ENCODE peak calls at places on chromosomes 11 and 22, in nine cellular contexts. P is A549; K is aorta; E is stimulated activated CD4-positive, alpha-beta T cell treated with anti-CD3 and anti-CD28 coated beads, Interleukin-12 subunit alpha, Interleukin-12 subunit beta, amount 100 ng/mL, for 48 hours; V is Caco-2; N is stimulated activated CD8-positive, alpha-beta memory T cell treated with anti-CD3 and anti-CD28 coated beads, Interleukin-12 subunit alpha, Interleukin-12 subunit beta, amount 100 ng/mL, for 1 hour; O is CD4-positive, CD25-positive, alpha-beta regulatory T cell; X is GOT3; G is stimulated activated effector memory CD8-positive, alpha-beta T cell treated with anti-CD3 and anti-CD28 coated beads, Interleukin-12 subunit alpha, Interleukin-12 subunit beta, amount 100 ng/mL, for 72 hours. R is an unnamed sample.

GRCh38 chr11:34238533-34238932 is 119.3 kb downstream of the ABTB2 start:
- DNase-seq in P (peak; percentile 52), E (no peak), V (no peak), O (no peak), N (no peak), X (no peak), G (no peak), K (no peak), R (no peak)

GRCh38 chr11:121321614-121322243 is 29.2 kb downstream of the SC5D start:
- DNase-seq in O (peak; percentile 23), G (no peak), K (no peak), X (no peak), V (peak; percentile 45), E (no peak), P (peak; percentile 15), N (no peak), R (no peak)

GRCh38 chr11:2406476-2406875 is 5.9 kb downstream of the TSSC4 start:
- DNase-seq in E (no peak), O (no peak), V (no peak), G (no peak), P (no peak), K (no peak), N (no peak), X (no peak), R (no peak)

GRCh38 chr11:111435046-111435698 is 56.1 kb upstream of the POU2AF1 start:
- DNase-seq in O (no peak), V (no peak), K (no peak), X (no peak), E (no peak), N (no peak), P (no peak), G (no peak), R (no peak)

GRCh38 chr11:34395916-34396555 is 38.2 kb upstream of the ABTB2 start:
- DNase-seq in G (no peak), E (no peak), O (no peak), P (peak; percentile 32), X (no peak), N (no peak), K (no peak), V (no peak), R (no peak)

GRCh38 chr11:70901951-70902521 is 350.3 kb downstream of the SHANK2 start:
- DNase-seq in N (no peak), O (no peak), K (no peak), V (no peak), P (no peak), E (no peak), X (no peak), G (no peak), R (no peak)

GRCh38 chr22:17734197-17734596 is 40.1 kb downstream of the BID start:
- DNase-seq in N (no peak), K (no peak), P (no peak), E (no peak), G (no peak), X (no peak), V (no peak), O (no peak), R (no peak)

GRCh38 chr22:26471522-26471921 is 12.1 kb downstream of the HPS4 start:
- DNase-seq in N (no peak), O (no peak), K (no peak), P (peak; percentile 76), V (no peak), E (no peak), G (no peak), X (no peak), R (no peak)

GRCh38 chr22:22442928-22443709 is 65.4 kb downstream of the ZNF280B start:
- DNase-seq in P (no peak), O (no peak), V (no peak), G (no peak), X (no peak), K (no peak), N (no peak), E (no peak), R (no peak)

GRCh38 chr22:48492371-48493320 is 1335.0 kb downstream of the BRD1 start:
- DNase-seq in X (no peak), N (no peak), E (peak; percentile 8), K (peak; percentile 57), G (no peak), O (peak; percentile 3), P (peak; percentile 85), V (peak; percentile 60), R (peak; percentile 71)

GRCh38 chr11:17777726-17778091 is 43.1 kb downstream of the KCNC1 start:
- DNase-seq in K (no peak), P (no peak), O (no peak), E (no peak), G (no peak), N (no peak), X (no peak), V (no peak), R (no peak)

GRCh38 chr11:34358258-34358665 is 452 bp upstream of the ABTB2 start:
- DNase-seq in K (peak; percentile 74), V (peak; percentile 72), O (no peak), X (no peak), N (no peak), E (no peak), P (peak; percentile 82), G (peak; percentile 46), R (peak; percentile 30)

GRCh38 chr11:117805048-117805447 is 8.0 kb upstream of the DSCAML1 start:
- DNase-seq in N (no peak), X (no peak), G (no peak), P (no peak), O (no peak), K (no peak), V (no peak), E (no peak), R (no peak)

GRCh38 chr11:76838422-76839068 is 22.2 kb upstream of the ACER3 start:
- DNase-seq in N (no peak), K (no peak), X (no peak), O (no peak), E (no peak), V (peak; percentile 73), P (peak; percentile 55), G (no peak), R (no peak)

GRCh38 chr11:1019321-1019910 is 17.1 kb downstream of the MUC6 start:
- DNase-seq in E (no peak), P (no peak), V (no peak), K (no peak), X (no peak), N (no peak), O (no peak), G (no peak), R (no peak)